ENCODE peak calls at places on chromosomes 5 and 9, in nine cellular contexts. F is activated T-cell treated with anti-CD3 and anti-CD28 coated beads for 1 hour; H is mammary epithelial cell; Y is aorta; O is activated naive CD4-positive, alpha-beta T cell treated with anti-CD3 and anti-CD28 coated beads, Interleukin-2, amount 10 ng/mL, durations not matched to agents 7 days and 5 days; B is T-helper 1 cell; C is B cell; J is MV-4-11; D is T-cell. N is an unnamed sample.

GRCh38 chr5:152246401-152246800 is 158.7 kb downstream of the NMUR2 start:
- DNase-seq in C (no peak), B (no peak), D (no peak), Y (no peak), F (no peak), J (peak; percentile 1), O (peak; percentile 32), H (peak; percentile 26), N (no peak)

GRCh38 chr9:18710089-18710488 is 236.1 kb downstream of the ADAMTSL1 start:
- DNase-seq in J (no peak), Y (no peak), C (no peak), B (no peak), F (no peak), O (no peak), H (no peak), D (no peak), N (no peak)

GRCh38 chr9:95333426-95333825 is 15.9 kb upstream of the FANCC start:
- DNase-seq in O (no peak), F (no peak), H (no peak), Y (no peak), J (no peak), C (no peak), D (no peak), B (no peak), N (no peak)

GRCh38 chr5:15103864-15104263 is 232.3 kb upstream of the ANKH start:
- DNase-seq in D (no peak), B (no peak), F (no peak), J (no peak), Y (no peak), C (no peak), H (no peak), O (no peak), N (no peak)

GRCh38 chr5:63245271-63245670 is 666.7 kb downstream of the LRRC70 start:
- DNase-seq in Y (no peak), O (no peak), D (no peak), J (no peak), F (no peak), B (no peak), C (no peak), H (peak; percentile 61), N (no peak)

GRCh38 chr5:142323480-142324376 is 1.1 kb downstream of the SPRY4 start:
- DNase-seq in J (no peak), H (peak; percentile 20), B (no peak), Y (peak; percentile 81), C (no peak), D (no peak), F (no peak), O (no peak), N (no peak)

GRCh38 chr5:96483878-96484277 is 50.8 kb upstream of the PCSK1 start:
- DNase-seq in Y (no peak), J (no peak), D (no peak), C (peak; percentile 0), F (no peak), O (peak; percentile 23), H (peak; percentile 41), B (no peak), N (no peak)

GRCh38 chr5:37002176-37002751 is 125.7 kb downstream of the NIPBL start:
- DNase-seq in C (no peak), D (no peak), Y (no peak), B (no peak), J (no peak), F (no peak), H (no peak), O (no peak), N (no peak)

GRCh38 chr9:127131871-127132270 is 9.4 kb upstream of the ANGPTL2 start:
- DNase-seq in B (no peak), Y (no peak), F (no peak), O (no peak), H (peak; percentile 28), C (no peak), J (no peak), D (no peak), N (no peak)

GRCh38 chr5:154309361-154309725 is 118.8 kb downstream of the GALNT10 start:
- DNase-seq in J (no peak), D (no peak), Y (no peak), F (no peak), C (no peak), H (no peak), B (no peak), O (no peak), N (no peak)

GRCh38 chr5:79832911-79833310 is 143.3 kb downstream of the CMYA5 start:
- DNase-seq in D (no peak), H (no peak), J (no peak), B (no peak), Y (no peak), F (no peak), C (no peak), O (no peak), N (no peak)

GRCh38 chr5:14296533-14297331 is 153.6 kb downstream of the TRIO start:
- DNase-seq in J (no peak), C (no peak), O (no peak), D (no peak), H (no peak), B (no peak), Y (no peak), F (no peak), N (no peak)

GRCh38 chr9:5893591-5894236 is 3.0 kb downstream of the MLANA start:
- DNase-seq in D (no peak), O (no peak), H (no peak), B (no peak), C (no peak), J (no peak), F (no peak), Y (no peak), N (no peak)

GRCh38 chr5:34452170-34452828 is 203.8 kb upstream of the RAI14 start:
- DNase-seq in O (no peak), B (no peak), H (peak; percentile 22), Y (no peak), F (no peak), J (no peak), C (no peak), D (no peak), N (no peak)

GRCh38 chr5:378301-378891 is 56.9 kb downstream of the AHRR start:
- DNase-seq in O (no peak), J (peak; percentile 60), Y (peak; percentile 46), C (no peak), F (no peak), B (no peak), D (no peak), H (no peak), N (no peak)

GRCh38 chr9:83622814-83623633 is at the start of gene IDNK:
- DNase-seq in Y (peak; percentile 91), C (peak; percentile 81), F (peak; percentile 49), J (no peak), H (peak; percentile 46), B (peak; percentile 59), D (peak; percentile 54), O (peak; percentile 78), N (peak; percentile 82)

GRCh38 chr5:17735771-17736170 is 101.5 kb downstream of the TAF11L14 start:
- DNase-seq in C (no peak), O (no peak), H (no peak), D (no peak), B (no peak), F (no peak), J (peak; percentile 90), Y (no peak), N (no peak)

GRCh38 chr5:38208782-38209378 is 49.5 kb upstream of the EGFLAM start:
- DNase-seq in C (no peak), B (no peak), D (no peak), Y (no peak), F (no peak), J (peak; percentile 17), H (peak; percentile 37), O (peak; percentile 26), N (no peak)

GRCh38 chr9:81627481-81627880 is 61.9 kb downstream of the TLE1 start:
- DNase-seq in J (no peak), O (no peak), Y (no peak), H (peak; percentile 39), D (no peak), B (no peak), F (no peak), C (no peak), N (no peak)

GRCh38 chr9:129575818-129576217 is 45.1 kb downstream of the C9orf50 start:
- DNase-seq in C (no peak), O (no peak), Y (no peak), D (no peak), F (no peak), H (no peak), B (no peak), J (no peak), N (no peak)

GRCh38 chr5:135544666-135545045 is 8.9 kb upstream of the NEUROG1 start:
- DNase-seq in O (no peak), Y (no peak), F (no peak), C (no peak), D (no peak), H (no peak), J (no peak), B (no peak), N (no peak)

GRCh38 chr5:61200582-61201155 is 38.4 kb upstream of the SMIM15 start:
- DNase-seq in H (no peak), O (no peak), B (no peak), D (no peak), F (no peak), Y (no peak), J (no peak), C (no peak), N (no peak)

GRCh38 chr5:176664479-176664878 is 17.2 kb downstream of the TSPAN17 start:
- DNase-seq in D (no peak), Y (no peak), O (no peak), C (no peak), B (no peak), H (no peak), F (no peak), J (no peak), N (no peak)

GRCh38 chr5:39569857-39570256 is 145.1 kb upstream of the DAB2 start:
- DNase-seq in Y (no peak), D (no peak), J (no peak), B (no peak), C (no peak), F (no peak), H (no peak), O (no peak), N (no peak)

GRCh38 chr5:150619359-150620230 is 20.9 kb upstream of the SYNPO start:
- DNase-seq in J (no peak), O (no peak), D (no peak), H (no peak), Y (peak; percentile 88), B (no peak), C (no peak), F (no peak), N (no peak)

N was measured in GM10248.